ENCODE peak calls at places on chromosomes 16 and 17, in four cellular contexts. One of them, this sample, is unnamed.

GRCh38 chr17:80899402-80900268 is 92.0 kb upstream of the CHMP6 start:
- DNase-seq in SK-N-MC: no peak
- DNase-seq in stimulated activated CD4-positive, alpha-beta T cell treated with anti-CD3 and anti-CD28 coated beads, Interleukin-2, amount 100 ng/mL, for 24 hours: peak
- DNase-seq in NCI-H187: no peak
- DNase-seq in this sample: peak

GRCh38 chr16:88809068-88809675 is 2.6 kb downstream of the APRT start:
- DNase-seq in SK-N-MC: no peak
- DNase-seq in NCI-H187: no peak
- DNase-seq in stimulated activated CD4-positive, alpha-beta T cell treated with anti-CD3 and anti-CD28 coated beads, Interleukin-2, amount 100 ng/mL, for 24 hours: peak
- DNase-seq in this sample: no peak

GRCh38 chr17:37742114-37742761 is 2.6 kb downstream of the HNF1B start:
- DNase-seq in stimulated activated CD4-positive, alpha-beta T cell treated with anti-CD3 and anti-CD28 coated beads, Interleukin-2, amount 100 ng/mL, for 24 hours: no peak
- DNase-seq in NCI-H187: no peak
- DNase-seq in SK-N-MC: no peak
- DNase-seq in this sample: no peak

GRCh38 chr17:77085916-77086432 is 54.8 kb upstream of the SEC14L1 start:
- DNase-seq in stimulated activated CD4-positive, alpha-beta T cell treated with anti-CD3 and anti-CD28 coated beads, Interleukin-2, amount 100 ng/mL, for 24 hours: no peak
- DNase-seq in SK-N-MC: no peak
- DNase-seq in NCI-H187: no peak
- DNase-seq in this sample: no peak

GRCh38 chr16:67939507-67940435 is 3.1 kb upstream of the PSMB10 start:
- DNase-seq in NCI-H187: no peak
- DNase-seq in stimulated activated CD4-positive, alpha-beta T cell treated with anti-CD3 and anti-CD28 coated beads, Interleukin-2, amount 100 ng/mL, for 24 hours: peak
- DNase-seq in SK-N-MC: no peak
- DNase-seq in this sample: no peak

GRCh38 chr17:43556292-43556691 is 10.2 kb upstream of the ETV4 start:
- DNase-seq in SK-N-MC: no peak
- DNase-seq in stimulated activated CD4-positive, alpha-beta T cell treated with anti-CD3 and anti-CD28 coated beads, Interleukin-2, amount 100 ng/mL, for 24 hours: no peak
- DNase-seq in NCI-H187: no peak
- DNase-seq in this sample: no peak

GRCh38 chr16:89845417-89845816 is 17.1 kb downstream of the SPIRE2 start:
- DNase-seq in SK-N-MC: no peak
- DNase-seq in NCI-H187: no peak
- DNase-seq in stimulated activated CD4-positive, alpha-beta T cell treated with anti-CD3 and anti-CD28 coated beads, Interleukin-2, amount 100 ng/mL, for 24 hours: peak
- DNase-seq in this sample: no peak

GRCh38 chr16:10575506-10576130 is 4.8 kb downstream of the EMP2 start:
- DNase-seq in NCI-H187: no peak
- DNase-seq in SK-N-MC: no peak
- DNase-seq in stimulated activated CD4-positive, alpha-beta T cell treated with anti-CD3 and anti-CD28 coated beads, Interleukin-2, amount 100 ng/mL, for 24 hours: no peak
- DNase-seq in this sample: no peak

GRCh38 chr17:58513391-58513912 is 986 bp downstream of the MTMR4 start:
- DNase-seq in stimulated activated CD4-positive, alpha-beta T cell treated with anti-CD3 and anti-CD28 coated beads, Interleukin-2, amount 100 ng/mL, for 24 hours: peak
- DNase-seq in NCI-H187: no peak
- DNase-seq in SK-N-MC: no peak
- DNase-seq in this sample: no peak

GRCh38 chr17:78127888-78128615 is 503 bp downstream of the TMC6 start:
- DNase-seq in NCI-H187: no peak
- DNase-seq in SK-N-MC: no peak
- DNase-seq in stimulated activated CD4-positive, alpha-beta T cell treated with anti-CD3 and anti-CD28 coated beads, Interleukin-2, amount 100 ng/mL, for 24 hours: no peak
- DNase-seq in this sample: no peak

GRCh38 chr17:40956401-40957254 is 10.1 kb downstream of the KRT39 start:
- DNase-seq in SK-N-MC: no peak
- DNase-seq in stimulated activated CD4-positive, alpha-beta T cell treated with anti-CD3 and anti-CD28 coated beads, Interleukin-2, amount 100 ng/mL, for 24 hours: no peak
- DNase-seq in NCI-H187: no peak
- DNase-seq in this sample: no peak

GRCh38 chr17:46159686-46160085 is 33.5 kb downstream of the KANSL1 start:
- DNase-seq in NCI-H187: no peak
- DNase-seq in stimulated activated CD4-positive, alpha-beta T cell treated with anti-CD3 and anti-CD28 coated beads, Interleukin-2, amount 100 ng/mL, for 24 hours: no peak
- DNase-seq in SK-N-MC: no peak
- DNase-seq in this sample: no peak

GRCh38 chr17:37301288-37301687 is 74.5 kb upstream of the C17orf78 start:
- DNase-seq in stimulated activated CD4-positive, alpha-beta T cell treated with anti-CD3 and anti-CD28 coated beads, Interleukin-2, amount 100 ng/mL, for 24 hours: no peak
- DNase-seq in SK-N-MC: no peak
- DNase-seq in NCI-H187: no peak
- DNase-seq in this sample: no peak

GRCh38 chr17:10499950-10500349 is 18.4 kb downstream of the MYH1 start:
- DNase-seq in NCI-H187: no peak
- DNase-seq in SK-N-MC: no peak
- DNase-seq in stimulated activated CD4-positive, alpha-beta T cell treated with anti-CD3 and anti-CD28 coated beads, Interleukin-2, amount 100 ng/mL, for 24 hours: no peak
- DNase-seq in this sample: no peak

GRCh38 chr17:57971572-57971971 is 16.4 kb upstream of the CUEDC1 start:
- DNase-seq in NCI-H187: no peak
- DNase-seq in stimulated activated CD4-positive, alpha-beta T cell treated with anti-CD3 and anti-CD28 coated beads, Interleukin-2, amount 100 ng/mL, for 24 hours: no peak
- DNase-seq in SK-N-MC: no peak
- DNase-seq in this sample: no peak

GRCh38 chr17:17344507-17345293 is 41.5 kb downstream of the NT5M start:
- DNase-seq in NCI-H187: no peak
- DNase-seq in SK-N-MC: no peak
- DNase-seq in stimulated activated CD4-positive, alpha-beta T cell treated with anti-CD3 and anti-CD28 coated beads, Interleukin-2, amount 100 ng/mL, for 24 hours: no peak
- DNase-seq in this sample: no peak

GRCh38 chr16:61829631-61830030 is 206.6 kb downstream of the CDH8 start:
- DNase-seq in stimulated activated CD4-positive, alpha-beta T cell treated with anti-CD3 and anti-CD28 coated beads, Interleukin-2, amount 100 ng/mL, for 24 hours: no peak
- DNase-seq in NCI-H187: no peak
- DNase-seq in SK-N-MC: no peak
- DNase-seq in this sample: no peak

GRCh38 chr16:397135-397661 is at the start of gene NME4:
- DNase-seq in SK-N-MC: no peak
- DNase-seq in stimulated activated CD4-positive, alpha-beta T cell treated with anti-CD3 and anti-CD28 coated beads, Interleukin-2, amount 100 ng/mL, for 24 hours: peak
- DNase-seq in NCI-H187: no peak
- DNase-seq in this sample: no peak

GRCh38 chr16:79988089-79988488 is 387.6 kb upstream of the MAF start:
- DNase-seq in NCI-H187: no peak
- DNase-seq in SK-N-MC: no peak
- DNase-seq in stimulated activated CD4-positive, alpha-beta T cell treated with anti-CD3 and anti-CD28 coated beads, Interleukin-2, amount 100 ng/mL, for 24 hours: no peak
- DNase-seq in this sample: no peak

GRCh38 chr16:86708431-86708830 is 130.1 kb downstream of the FOXL1 start:
- DNase-seq in stimulated activated CD4-positive, alpha-beta T cell treated with anti-CD3 and anti-CD28 coated beads, Interleukin-2, amount 100 ng/mL, for 24 hours: no peak
- DNase-seq in NCI-H187: no peak
- DNase-seq in SK-N-MC: no peak
- DNase-seq in this sample: no peak

GRCh38 chr16:30621765-30622164 is 11.6 kb upstream of the ZNF689 start:
- DNase-seq in stimulated activated CD4-positive, alpha-beta T cell treated with anti-CD3 and anti-CD28 coated beads, Interleukin-2, amount 100 ng/mL, for 24 hours: no peak
- DNase-seq in SK-N-MC: no peak
- DNase-seq in NCI-H187: no peak
- DNase-seq in this sample: no peak

GRCh38 chr17:75814900-75815373 is 29.3 kb downstream of the UNC13D start:
- DNase-seq in NCI-H187: no peak
- DNase-seq in stimulated activated CD4-positive, alpha-beta T cell treated with anti-CD3 and anti-CD28 coated beads, Interleukin-2, amount 100 ng/mL, for 24 hours: no peak
- DNase-seq in SK-N-MC: no peak
- DNase-seq in this sample: no peak

GRCh38 chr16:35749253-35750141 is 2290.1 kb downstream of the TP53TG3F start:
- DNase-seq in NCI-H187: no peak
- DNase-seq in SK-N-MC: no peak
- DNase-seq in stimulated activated CD4-positive, alpha-beta T cell treated with anti-CD3 and anti-CD28 coated beads, Interleukin-2, amount 100 ng/mL, for 24 hours: no peak
- DNase-seq in this sample: no peak

GRCh38 chr17:219696-220095 is 38.2 kb upstream of the DOC2B start:
- DNase-seq in stimulated activated CD4-positive, alpha-beta T cell treated with anti-CD3 and anti-CD28 coated beads, Interleukin-2, amount 100 ng/mL, for 24 hours: no peak
- DNase-seq in SK-N-MC: no peak
- DNase-seq in NCI-H187: no peak
- DNase-seq in this sample: no peak

GRCh38 chr16:57301126-57301817 is 16.8 kb upstream of the PLLP start:
- DNase-seq in SK-N-MC: no peak
- DNase-seq in NCI-H187: no peak
- DNase-seq in stimulated activated CD4-positive, alpha-beta T cell treated with anti-CD3 and anti-CD28 coated beads, Interleukin-2, amount 100 ng/mL, for 24 hours: no peak
- DNase-seq in this sample: no peak

GRCh38 chr16:28981517-28981916 is 3.3 kb upstream of the LAT start:
- DNase-seq in stimulated activated CD4-positive, alpha-beta T cell treated with anti-CD3 and anti-CD28 coated beads, Interleukin-2, amount 100 ng/mL, for 24 hours: peak
- DNase-seq in NCI-H187: no peak
- DNase-seq in SK-N-MC: peak
- DNase-seq in this sample: no peak

GRCh38 chr17:1554751-1555617 is 7.6 kb downstream of the PITPNA start:
- DNase-seq in SK-N-MC: no peak
- DNase-seq in NCI-H187: no peak
- DNase-seq in stimulated activated CD4-positive, alpha-beta T cell treated with anti-CD3 and anti-CD28 coated beads, Interleukin-2, amount 100 ng/mL, for 24 hours: no peak
- DNase-seq in this sample: no peak

GRCh38 chr16:69917739-69918138 is 33.4 kb upstream of the CLEC18A start:
- DNase-seq in stimulated activated CD4-positive, alpha-beta T cell treated with anti-CD3 and anti-CD28 coated beads, Interleukin-2, amount 100 ng/mL, for 24 hours: no peak
- DNase-seq in SK-N-MC: no peak
- DNase-seq in NCI-H187: no peak
- DNase-seq in this sample: no peak

GRCh38 chr16:9703731-9704130 is 478.5 kb downstream of the GRIN2A start:
- DNase-seq in stimulated activated CD4-positive, alpha-beta T cell treated with anti-CD3 and anti-CD28 coated beads, Interleukin-2, amount 100 ng/mL, for 24 hours: no peak
- DNase-seq in SK-N-MC: no peak
- DNase-seq in NCI-H187: no peak
- DNase-seq in this sample: no peak

GRCh38 chr17:149897-150575 is 12.7 kb downstream of the SCGB1C2 start:
- DNase-seq in NCI-H187: no peak
- DNase-seq in SK-N-MC: no peak
- DNase-seq in stimulated activated CD4-positive, alpha-beta T cell treated with anti-CD3 and anti-CD28 coated beads, Interleukin-2, amount 100 ng/mL, for 24 hours: no peak
- DNase-seq in this sample: no peak

GRCh38 chr17:47200325-47200663 is 8.9 kb upstream of the MYL4 start:
- DNase-seq in stimulated activated CD4-positive, alpha-beta T cell treated with anti-CD3 and anti-CD28 coated beads, Interleukin-2, amount 100 ng/mL, for 24 hours: no peak
- DNase-seq in SK-N-MC: no peak
- DNase-seq in NCI-H187: no peak
- DNase-seq in this sample: no peak

GRCh38 chr16:46627746-46628145 is 6.6 kb upstream of the SHCBP1 start:
- DNase-seq in NCI-H187: no peak
- DNase-seq in SK-N-MC: no peak
- DNase-seq in stimulated activated CD4-positive, alpha-beta T cell treated with anti-CD3 and anti-CD28 coated beads, Interleukin-2, amount 100 ng/mL, for 24 hours: no peak
- DNase-seq in this sample: no peak

GRCh38 chr17:17783121-17783824 is 53.5 kb downstream of the SREBF1 start:
- DNase-seq in stimulated activated CD4-positive, alpha-beta T cell treated with anti-CD3 and anti-CD28 coated beads, Interleukin-2, amount 100 ng/mL, for 24 hours: peak
- DNase-seq in SK-N-MC: no peak
- DNase-seq in NCI-H187: peak
- DNase-seq in this sample: peak

GRCh38 chr16:58494981-58495860 is 4.7 kb upstream of the NDRG4 start:
- DNase-seq in SK-N-MC: peak
- DNase-seq in NCI-H187: peak
- DNase-seq in stimulated activated CD4-positive, alpha-beta T cell treated with anti-CD3 and anti-CD28 coated beads, Interleukin-2, amount 100 ng/mL, for 24 hours: peak
- DNase-seq in this sample: peak

This sample was measured in activated T-helper 2 cell treated with anti-CD3 and anti-CD28 coated beads, Interferon-gamma antibody, Interleukin-2, Interleukin-4, amounts not matched to agents 10 μg/mL and 5 μg/mL and 100 μg/mL, durations not matched to agents 14 hours and 24 hours and 36 hours.